ENCODE peak calls at places on chromosomes 6 and 20, in four cellular contexts. A is K562, Y is H1, D is SK-N-SH. R is an unnamed sample.

GRCh38 chr20:49938173-49939163 is 2.3 kb downstream of the RNF114 start:
- DNase-seq in A (no peak), Y (no peak), D (peak), R (no peak)

GRCh38 chr6:73042892-73043291 is 182.4 kb downstream of the KHDC1L start:
- DNase-seq in A (no peak), Y (no peak), D (no peak), R (no peak)

GRCh38 chr6:138517635-138518034 is 18.3 kb upstream of the NHSL1 start:
- DNase-seq in A (peak), Y (peak), D (peak), R (peak)

GRCh38 chr6:138618168-138618567 is 118.9 kb upstream of the NHSL1 start:
- DNase-seq in A (no peak), Y (no peak), D (no peak), R (no peak)

GRCh38 chr20:16209826-16210365 is 363.4 kb downstream of the KIF16B start:
- DNase-seq in A (no peak), Y (no peak), D (no peak), R (no peak)

GRCh38 chr6:1687402-1687801 is 77.7 kb downstream of the FOXC1 start:
- DNase-seq in A (no peak), Y (no peak), D (no peak), R (no peak)

GRCh38 chr20:12677925-12678324 is 330.8 kb upstream of the SPTLC3 start:
- DNase-seq in A (no peak), Y (no peak), D (no peak), R (no peak)

GRCh38 chr20:53722515-53723036 is 128.9 kb upstream of the ZNF217 start:
- DNase-seq in A (peak), Y (no peak), D (no peak), R (no peak)

GRCh38 chr6:168326294-168327261 is 7.0 kb upstream of the DACT2 start:
- DNase-seq in A (no peak), Y (no peak), D (no peak), R (no peak)

GRCh38 chr6:106158816-106159215 is 72.7 kb downstream of the PRDM1 start:
- DNase-seq in A (no peak), Y (no peak), D (no peak), R (no peak)

GRCh38 chr6:106704327-106704726 is 74.9 kb downstream of the QRSL1 start:
- DNase-seq in A (no peak), Y (no peak), D (no peak), R (no peak)

GRCh38 chr20:61404311-61404710 is 152.2 kb downstream of the CDH4 start:
- DNase-seq in A (no peak), Y (no peak), D (no peak), R (no peak)

GRCh38 chr20:7843613-7844012 is 96.6 kb downstream of the HAO1 start:
- DNase-seq in A (no peak), Y (no peak), D (no peak), R (no peak)
- TF ChIP-seq TEAD4 in A (no peak), Y (no peak), D (no peak), R (no peak)

GRCh38 chr6:11179088-11179977 is 53.1 kb downstream of the NEDD9 start:
- DNase-seq in A (no peak), Y (no peak), D (no peak), R (no peak)

GRCh38 chr6:11171952-11172351 is 60.4 kb upstream of the ERVFRD-1 start:
- DNase-seq in A (no peak), Y (no peak), D (no peak), R (no peak)

GRCh38 chr6:11172501-11173337 is 59.7 kb downstream of the NEDD9 start:
- DNase-seq in A (peak), Y (peak), D (peak), R (peak)

GRCh38 chr6:11177271-11177670 is 55.2 kb downstream of the NEDD9 start:
- DNase-seq in A (no peak), Y (no peak), D (no peak), R (no peak)

DNA sequence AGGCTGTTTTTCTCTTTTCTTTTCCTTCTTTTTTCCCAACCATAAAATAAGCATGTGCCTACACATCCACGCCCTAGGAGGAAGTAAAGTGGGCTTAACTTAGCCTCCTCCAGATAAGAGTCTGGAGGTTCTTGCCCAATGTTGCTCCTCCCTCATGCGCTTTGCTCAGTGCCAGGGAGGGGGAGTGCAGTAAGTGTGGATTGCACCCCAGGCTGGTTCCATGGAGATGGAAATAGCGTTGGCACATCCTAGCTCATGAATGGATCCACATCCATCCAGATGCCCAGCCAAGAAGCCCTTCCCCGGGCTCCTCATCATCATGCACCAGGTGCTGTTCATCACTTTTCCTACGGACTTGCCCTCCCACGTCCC is 58.2 kb downstream of the NEDD9 start:
- DNase-seq in A (no peak), Y (no peak), D (no peak), R (no peak)
- TF ChIP-seq TEAD4 in A (no peak), Y (no peak), D (no peak), R (no peak)

GRCh38 chr20:64247312-64247627 is 8.3 kb upstream of the PCMTD2 start:
- DNase-seq in A (no peak), Y (no peak), D (no peak), R (no peak)
- TF ChIP-seq TEAD4 in A (no peak), Y (no peak), D (no peak), R (no peak)

DNA sequence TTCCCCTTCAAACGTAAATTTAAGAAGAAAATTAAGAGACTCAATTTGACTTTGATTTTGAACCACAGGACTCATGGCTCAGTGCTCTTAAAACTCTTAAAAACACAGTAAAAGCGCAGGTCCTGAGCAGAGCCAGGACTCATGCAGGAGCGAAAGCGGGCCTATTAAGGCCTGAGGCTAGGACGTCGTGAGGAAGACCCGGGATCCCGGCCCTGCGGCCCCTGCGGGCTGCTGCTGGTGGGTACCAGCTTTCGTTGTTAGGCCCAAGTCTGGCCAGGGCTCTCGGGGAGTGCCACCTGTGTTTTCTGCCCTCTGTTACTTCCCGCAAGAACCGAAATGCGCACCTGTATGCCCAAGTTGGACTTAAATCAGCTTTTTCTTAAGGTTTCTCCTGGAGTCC is 3.5 kb upstream of the PAX1 start:
- DNase-seq in A (no peak), Y (no peak), D (no peak), R (no peak)
- TF ChIP-seq TEAD4 in A (no peak), Y (no peak), D (no peak), R (no peak)

DNA sequence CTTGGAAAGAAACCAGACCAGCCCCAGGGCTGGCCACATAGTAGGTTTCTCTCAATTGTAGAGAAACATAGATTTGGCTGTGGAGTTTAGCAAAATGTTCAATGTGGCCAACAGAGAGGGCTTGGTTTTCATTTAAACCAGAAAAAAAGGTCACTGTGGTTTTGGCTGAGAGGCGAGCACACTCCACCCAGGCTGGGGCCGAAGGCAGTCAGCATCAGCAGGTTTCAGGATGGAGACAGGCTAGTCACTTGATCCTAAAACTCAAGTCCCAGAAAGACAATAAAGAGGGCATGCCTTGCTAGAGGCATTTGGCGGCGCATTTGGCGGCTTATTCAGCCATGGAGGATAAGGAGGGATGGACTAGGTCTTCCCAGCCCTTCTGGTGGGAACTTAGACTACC is 73.1 kb downstream of the PRND start:
- DNase-seq in A (no peak), Y (no peak), D (no peak), R (no peak)
- TF ChIP-seq TEAD4 in A (no peak), Y (no peak), D (no peak), R (no peak)

DNA sequence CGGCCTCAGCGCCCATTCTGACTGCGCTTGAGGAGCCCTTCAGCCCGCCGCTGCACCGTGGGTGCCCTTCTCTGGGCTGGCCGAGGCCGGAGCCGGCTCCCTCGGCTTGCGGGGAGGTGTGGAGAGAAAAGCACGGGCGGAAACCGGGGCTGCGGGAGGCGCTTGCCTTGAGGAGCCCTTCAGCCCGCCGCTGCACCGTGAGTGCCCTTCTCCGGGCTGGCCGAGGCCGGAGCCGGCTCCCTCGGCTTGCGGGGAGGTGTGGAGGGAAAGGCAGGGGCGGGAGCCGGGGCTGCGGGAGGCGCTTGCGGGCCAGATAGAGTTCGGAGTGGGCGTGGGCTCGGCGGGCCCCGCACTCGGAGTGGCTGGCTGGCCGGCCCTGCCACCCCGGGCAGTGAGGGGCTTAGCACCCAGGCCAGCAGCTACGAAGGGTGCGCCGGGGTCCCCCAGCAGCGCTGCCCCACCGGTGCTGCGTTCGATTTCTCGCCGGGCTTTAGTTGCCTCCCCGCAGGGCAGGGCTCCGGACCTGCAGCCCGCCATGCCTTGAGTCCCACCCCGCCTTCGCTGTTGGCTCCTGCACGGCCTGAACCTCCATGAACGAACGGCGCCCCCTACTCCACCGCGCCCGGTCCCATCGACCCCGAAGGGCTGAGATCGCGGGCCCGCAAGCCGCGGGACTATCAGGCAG is 45.7 kb upstream of the MCUR1 start:
- DNase-seq in A (no peak), Y (no peak), D (peak), R (peak)
- TF ChIP-seq TEAD4 in A (no peak), Y (no peak), D (no peak), R (no peak)

DNA sequence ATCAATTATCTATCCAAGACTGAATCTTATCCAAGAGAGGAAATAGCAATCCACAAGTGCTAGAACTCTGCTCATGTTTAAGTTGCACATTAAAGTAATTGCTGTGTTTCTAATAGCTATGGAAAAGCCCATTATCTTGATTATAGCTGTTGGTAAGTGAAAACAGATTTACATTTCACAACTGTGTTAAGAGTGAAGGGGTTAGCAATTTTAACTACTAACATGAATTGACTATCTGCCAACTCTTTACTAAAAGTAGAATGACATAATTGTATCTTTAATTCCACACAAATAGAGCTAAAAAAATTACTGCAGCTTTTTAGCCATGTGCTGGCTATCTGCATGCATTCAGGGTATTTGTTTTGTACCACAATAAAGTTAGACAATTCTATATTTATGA is 277.9 kb upstream of the IRAK1BP1 start:
- DNase-seq in A (no peak), Y (no peak), D (no peak), R (no peak)
- TF ChIP-seq TEAD4 in A (no peak), Y (no peak), D (no peak), R (no peak)

GRCh38 chr20:36777576-36777975 is 4.0 kb upstream of the DSN1 start:
- DNase-seq in A (no peak), Y (no peak), D (no peak), R (no peak)

GRCh38 chr20:36777152-36777551 is 3.6 kb upstream of the DSN1 start:
- DNase-seq in A (peak), Y (no peak), D (no peak), R (no peak)

GRCh38 chr20:36779656-36780025 is 6.1 kb upstream of the DSN1 start:
- DNase-seq in A (no peak), Y (no peak), D (no peak), R (peak)

GRCh38 chr20:36775826-36776225 is 2.3 kb upstream of the DSN1 start:
- DNase-seq in A (no peak), Y (no peak), D (peak), R (no peak)

GRCh38 chr20:36778831-36779655 is 5.5 kb upstream of the DSN1 start:
- DNase-seq in A (no peak), Y (no peak), D (no peak), R (no peak)
- TF ChIP-seq TEAD4 in A (no peak), Y (no peak), D (no peak), R (no peak)

GRCh38 chr6:150681992-150682391 is 82.3 kb downstream of the PLEKHG1 start:
- DNase-seq in A (no peak), Y (no peak), D (no peak), R (no peak)
- TF ChIP-seq TEAD4 in A (no peak), Y (no peak), D (no peak), R (no peak)

GRCh38 chr6:33820784-33821183 is 17.0 kb upstream of the MLN start:
- DNase-seq in A (no peak), Y (no peak), D (no peak), R (no peak)

GRCh38 chr6:33824461-33825154 is 20.8 kb upstream of the MLN start:
- DNase-seq in A (peak), Y (no peak), D (no peak), R (no peak)

GRCh38 chr6:33820243-33820642 is 16.4 kb upstream of the MLN start:
- DNase-seq in A (no peak), Y (no peak), D (no peak), R (no peak)

GRCh38 chr6:33823806-33824205 is 20.0 kb upstream of the MLN start:
- DNase-seq in A (no peak), Y (no peak), D (no peak), R (no peak)

GRCh38 chr6:33822575-33823395 is 19.0 kb upstream of the MLN start:
- DNase-seq in A (peak), Y (peak), D (peak), R (peak)
- TF ChIP-seq TEAD4 in A (no peak), Y (no peak), D (no peak), R (no peak)

R was measured in WTC11.